ENCODE peak calls at places on chromosome X, in four cellular contexts. One of them, this sample, is unnamed.

GRCh38 chrX:103774070-103774642 is 2.5 kb upstream of the PLP1 start:
- DNase-seq in transverse colon: no peak
- DNase-seq in suprapubic skin: no peak
- DNase-seq in mesothelial cell of epicardium: no peak
- DNase-seq in this sample: no peak

GRCh38 chrX:43279341-43279808 is 376.7 kb upstream of the MAOA start:
- DNase-seq in transverse colon: no peak
- DNase-seq in suprapubic skin: no peak
- DNase-seq in mesothelial cell of epicardium: no peak
- DNase-seq in this sample: no peak

GRCh38 chrX:32749075-32749474 is 462.3 kb downstream of the DMD start:
- DNase-seq in transverse colon: no peak
- DNase-seq in suprapubic skin: no peak
- DNase-seq in mesothelial cell of epicardium: no peak
- DNase-seq in this sample: no peak

GRCh38 chrX:6149231-6149870 is 79.3 kb downstream of the NLGN4X start:
- DNase-seq in transverse colon: no peak
- DNase-seq in suprapubic skin: no peak
- DNase-seq in mesothelial cell of epicardium: no peak
- DNase-seq in this sample: no peak

GRCh38 chrX:7086384-7086783 is 61.1 kb upstream of the STS start:
- DNase-seq in transverse colon: no peak
- DNase-seq in suprapubic skin: no peak
- DNase-seq in mesothelial cell of epicardium: no peak
- DNase-seq in this sample: no peak

GRCh38 chrX:134396174-134396573 is 63.8 kb upstream of the HPRT1 start:
- DNase-seq in transverse colon: no peak
- DNase-seq in suprapubic skin: no peak
- DNase-seq in mesothelial cell of epicardium: no peak
- DNase-seq in this sample: no peak

GRCh38 chrX:7546551-7547080 is 296.4 kb upstream of the VCX start:
- DNase-seq in transverse colon: no peak
- DNase-seq in suprapubic skin: no peak
- DNase-seq in mesothelial cell of epicardium: no peak
- DNase-seq in this sample: no peak

GRCh38 chrX:88170528-88170927 is 576.5 kb upstream of the CPXCR1 start:
- DNase-seq in transverse colon: no peak
- DNase-seq in suprapubic skin: no peak
- DNase-seq in mesothelial cell of epicardium: no peak
- DNase-seq in this sample: no peak

GRCh38 chrX:11725631-11726442 is 32.2 kb upstream of the MSL3 start:
- DNase-seq in transverse colon: no peak
- DNase-seq in suprapubic skin: no peak
- DNase-seq in mesothelial cell of epicardium: no peak
- DNase-seq in this sample: no peak

GRCh38 chrX:11728556-11728955 is 29.5 kb upstream of the MSL3 start:
- DNase-seq in transverse colon: no peak
- DNase-seq in suprapubic skin: no peak
- DNase-seq in mesothelial cell of epicardium: no peak
- DNase-seq in this sample: no peak

GRCh38 chrX:11722304-11722703 is 35.7 kb upstream of the MSL3 start:
- DNase-seq in transverse colon: no peak
- DNase-seq in suprapubic skin: no peak
- DNase-seq in mesothelial cell of epicardium: no peak
- DNase-seq in this sample: no peak

DNA sequence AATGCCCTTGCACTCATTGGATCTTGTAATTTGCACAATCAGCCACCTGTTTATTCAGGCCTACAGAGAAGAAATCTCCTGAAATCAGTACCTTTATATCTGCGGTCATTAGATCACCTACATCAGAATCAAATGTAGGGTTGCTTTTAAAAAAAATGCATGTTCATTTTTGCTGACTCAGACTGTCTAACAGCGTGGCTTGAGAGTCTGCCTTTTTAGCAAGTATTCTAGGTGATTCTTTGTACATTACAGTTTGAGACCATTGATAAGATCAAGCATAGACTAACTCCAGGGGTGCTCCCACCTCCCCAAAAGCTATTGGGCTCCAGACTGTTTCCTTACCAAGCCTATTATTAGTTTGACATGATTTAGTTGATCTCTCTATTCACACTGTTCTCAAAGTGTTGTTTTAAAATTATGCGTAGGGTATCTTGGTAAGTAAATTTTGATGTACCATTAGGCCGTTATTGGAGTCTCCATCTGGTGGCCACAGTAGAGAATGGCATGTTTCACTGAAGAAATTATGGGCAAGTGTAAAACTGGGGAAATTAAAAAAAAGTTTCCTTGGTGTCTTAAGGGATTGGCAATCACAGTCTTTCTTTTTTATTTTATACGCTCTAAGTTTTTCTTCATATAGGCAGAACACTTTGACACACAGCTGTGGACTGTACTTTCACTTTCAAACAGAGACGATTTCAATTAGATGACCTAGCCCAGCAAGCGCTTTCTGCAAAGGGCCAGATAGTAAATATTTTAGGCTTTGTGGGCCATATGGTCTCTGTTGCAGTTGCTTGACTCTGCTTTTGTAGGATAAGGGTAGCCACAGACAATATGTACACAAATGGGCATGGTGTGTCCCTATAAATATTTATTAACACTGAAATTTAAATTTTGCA is 33.7 kb upstream of the MSL3 start:
- DNase-seq in transverse colon: no peak
- DNase-seq in suprapubic skin: no peak
- DNase-seq in mesothelial cell of epicardium: no peak
- DNase-seq in this sample: no peak
- TF ChIP-seq CTCF in transverse colon: peak; percentile 56
- TF ChIP-seq CTCF in suprapubic skin: peak; percentile 50
- TF ChIP-seq CTCF in mesothelial cell of epicardium: peak; percentile 81
- TF ChIP-seq CTCF in this sample: peak; percentile 80

GRCh38 chrX:77014655-77015377 is 432.4 kb upstream of the FGF16 start:
- DNase-seq in transverse colon: no peak
- DNase-seq in suprapubic skin: no peak
- DNase-seq in mesothelial cell of epicardium: no peak
- DNase-seq in this sample: no peak
- TF ChIP-seq CTCF in transverse colon: no peak
- TF ChIP-seq CTCF in suprapubic skin: no peak
- TF ChIP-seq CTCF in mesothelial cell of epicardium: no peak
- TF ChIP-seq CTCF in this sample: no peak

GRCh38 chrX:25275159-25275558 is 259.4 kb upstream of the ARX start:
- DNase-seq in transverse colon: no peak
- DNase-seq in suprapubic skin: no peak
- DNase-seq in mesothelial cell of epicardium: no peak
- DNase-seq in this sample: no peak
- TF ChIP-seq CTCF in transverse colon: no peak
- TF ChIP-seq CTCF in suprapubic skin: no peak
- TF ChIP-seq CTCF in mesothelial cell of epicardium: no peak
- TF ChIP-seq CTCF in this sample: no peak

GRCh38 chrX:8820910-8821527 is 19.8 kb upstream of the FAM9A start:
- DNase-seq in transverse colon: no peak
- DNase-seq in suprapubic skin: no peak
- DNase-seq in mesothelial cell of epicardium: no peak
- DNase-seq in this sample: no peak
- TF ChIP-seq CTCF in transverse colon: no peak
- TF ChIP-seq CTCF in suprapubic skin: no peak
- TF ChIP-seq CTCF in mesothelial cell of epicardium: no peak
- TF ChIP-seq CTCF in this sample: peak; percentile 39

GRCh38 chrX:53077207-53078197 is 4.7 kb upstream of the TSPYL2 start:
- DNase-seq in transverse colon: no peak
- DNase-seq in suprapubic skin: peak; percentile 13
- DNase-seq in mesothelial cell of epicardium: no peak
- DNase-seq in this sample: no peak
- TF ChIP-seq CTCF in transverse colon: no peak
- TF ChIP-seq CTCF in suprapubic skin: no peak
- TF ChIP-seq CTCF in mesothelial cell of epicardium: no peak
- TF ChIP-seq CTCF in this sample: no peak

GRCh38 chrX:129843459-129844306 is at the start of gene ZDHHC9:
- DNase-seq in transverse colon: peak; percentile 90
- DNase-seq in suprapubic skin: peak; percentile 94
- DNase-seq in mesothelial cell of epicardium: peak; percentile 80
- DNase-seq in this sample: peak; percentile 87
- TF ChIP-seq CTCF in transverse colon: no peak
- TF ChIP-seq CTCF in suprapubic skin: no peak
- TF ChIP-seq CTCF in mesothelial cell of epicardium: no peak
- TF ChIP-seq CTCF in this sample: no peak

GRCh38 chrX:49175875-49176274 is 4.2 kb downstream of the PLP2 start:
- DNase-seq in transverse colon: no peak
- DNase-seq in suprapubic skin: no peak
- DNase-seq in mesothelial cell of epicardium: no peak
- DNase-seq in this sample: no peak

GRCh38 chrX:49178537-49178936 is 6.8 kb downstream of the PLP2 start:
- DNase-seq in transverse colon: no peak
- DNase-seq in suprapubic skin: peak; percentile 27
- DNase-seq in mesothelial cell of epicardium: no peak
- DNase-seq in this sample: no peak

GRCh38 chrX:49176421-49177326 is 5.0 kb downstream of the PLP2 start:
- DNase-seq in transverse colon: no peak
- DNase-seq in suprapubic skin: peak; percentile 68
- DNase-seq in mesothelial cell of epicardium: no peak
- DNase-seq in this sample: no peak

GRCh38 chrX:49177873-49178480 is 6.3 kb downstream of the PLP2 start:
- DNase-seq in transverse colon: no peak
- DNase-seq in suprapubic skin: peak; percentile 52
- DNase-seq in mesothelial cell of epicardium: no peak
- DNase-seq in this sample: no peak

DNA sequence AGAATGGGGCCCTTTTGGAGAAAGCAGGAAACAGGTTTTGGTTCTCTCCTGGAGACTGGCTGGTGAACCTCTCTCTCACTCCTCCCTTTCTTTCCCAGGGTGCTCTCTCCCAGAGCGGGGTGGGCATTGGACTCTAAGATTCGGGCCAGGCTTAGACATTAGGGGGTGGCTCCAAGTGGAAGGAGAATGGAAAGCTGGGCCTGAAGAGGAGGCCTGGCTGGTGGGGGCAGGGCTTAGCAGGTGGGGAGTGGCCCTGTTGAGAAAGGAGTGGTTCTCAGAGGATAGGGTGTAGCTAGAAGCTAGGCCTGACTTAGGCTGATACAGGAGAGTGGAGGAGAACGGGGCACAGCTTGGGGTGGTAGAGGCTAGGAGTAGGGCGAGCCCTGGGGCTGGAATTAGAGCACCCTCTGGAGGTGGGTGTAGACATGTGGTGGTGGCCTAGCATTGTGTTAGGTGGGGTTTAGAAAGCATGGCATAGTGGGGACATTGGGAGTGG is 5.7 kb downstream of the PLP2 start:
- DNase-seq in transverse colon: no peak
- DNase-seq in suprapubic skin: no peak
- DNase-seq in mesothelial cell of epicardium: no peak
- DNase-seq in this sample: no peak
- TF ChIP-seq CTCF in transverse colon: no peak
- TF ChIP-seq CTCF in suprapubic skin: no peak
- TF ChIP-seq CTCF in mesothelial cell of epicardium: no peak
- TF ChIP-seq CTCF in this sample: no peak

DNA sequence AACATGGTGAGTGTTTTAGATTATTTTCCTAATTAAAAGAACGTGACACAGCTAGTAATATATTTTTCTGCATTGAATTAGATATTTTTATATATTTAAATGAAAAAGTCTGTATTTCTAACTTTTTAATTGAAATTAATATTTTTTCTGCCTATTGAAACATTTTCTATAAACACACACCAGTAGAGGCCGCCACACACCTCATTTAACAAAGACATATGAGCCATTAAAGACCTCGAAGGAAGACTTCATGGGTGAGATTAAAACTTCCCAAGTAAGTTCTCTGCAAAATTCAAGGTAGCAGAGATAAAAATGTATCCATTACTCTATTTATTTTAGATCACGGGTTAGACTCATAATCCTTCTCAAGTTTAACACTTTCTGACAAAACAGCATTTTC is 8.3 kb downstream of the SLITRK2 start:
- DNase-seq in transverse colon: no peak
- DNase-seq in suprapubic skin: no peak
- DNase-seq in mesothelial cell of epicardium: no peak
- DNase-seq in this sample: no peak
- TF ChIP-seq CTCF in transverse colon: no peak
- TF ChIP-seq CTCF in suprapubic skin: no peak
- TF ChIP-seq CTCF in mesothelial cell of epicardium: peak; percentile 51
- TF ChIP-seq CTCF in this sample: peak; percentile 72

DNA sequence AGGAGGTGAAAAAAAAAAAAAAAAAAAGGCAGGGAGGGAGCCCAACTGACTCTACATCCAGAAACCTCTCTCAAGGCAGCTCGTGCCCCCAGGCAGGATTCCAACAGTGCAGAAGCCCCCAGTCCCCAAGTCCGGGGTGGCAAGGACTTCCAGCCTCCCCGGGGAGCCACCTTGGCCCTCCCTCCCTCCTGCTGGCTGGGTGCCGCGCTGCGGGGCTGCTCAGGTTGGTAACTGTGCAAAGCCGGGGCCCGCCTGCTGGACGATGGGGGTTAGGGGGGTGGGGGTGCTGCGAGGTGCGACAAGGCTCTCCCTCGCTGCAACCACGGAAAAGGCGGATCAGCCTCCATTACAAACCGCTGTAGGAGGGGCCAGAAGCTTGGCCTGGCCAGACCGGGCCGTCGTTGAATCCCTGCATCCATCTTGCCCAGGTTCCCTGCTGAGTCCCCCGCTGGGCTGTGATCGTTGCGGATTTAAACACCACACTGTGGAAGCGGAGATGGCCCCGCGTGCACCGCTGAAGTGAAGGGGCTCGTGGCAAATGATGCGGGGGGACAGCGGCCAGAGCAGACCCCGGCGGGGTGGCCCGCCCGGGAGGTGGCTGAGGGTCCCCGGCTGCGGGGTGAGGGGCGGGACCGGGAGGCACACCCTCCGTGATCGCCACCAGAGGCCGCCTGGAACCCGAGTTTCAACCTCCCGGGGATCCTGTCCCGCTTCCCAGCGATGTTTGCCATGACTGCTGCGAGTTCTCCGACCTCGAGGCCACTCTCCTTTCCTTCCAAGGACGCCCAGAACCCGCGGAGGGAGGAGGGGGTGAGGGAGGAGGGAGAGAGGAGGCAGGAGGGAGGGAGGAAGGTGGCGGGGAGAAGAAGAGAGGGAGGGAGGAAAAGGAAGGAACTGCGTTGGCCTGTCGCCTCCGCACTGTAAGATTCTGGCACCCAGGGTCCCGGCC is 58.0 kb upstream of the DDX3X start:
- DNase-seq in transverse colon: peak; percentile 62
- DNase-seq in suprapubic skin: peak; percentile 71
- DNase-seq in mesothelial cell of epicardium: peak; percentile 38
- DNase-seq in this sample: peak; percentile 74
- TF ChIP-seq CTCF in transverse colon: peak; percentile 14
- TF ChIP-seq CTCF in suprapubic skin: peak; percentile 16
- TF ChIP-seq CTCF in mesothelial cell of epicardium: no peak
- TF ChIP-seq CTCF in this sample: peak; percentile 66

GRCh38 chrX:106220177-106220576 is 52.1 kb downstream of the PWWP3B start:
- DNase-seq in transverse colon: no peak
- DNase-seq in suprapubic skin: no peak
- DNase-seq in mesothelial cell of epicardium: no peak
- DNase-seq in this sample: no peak
- TF ChIP-seq CTCF in transverse colon: no peak
- TF ChIP-seq CTCF in suprapubic skin: no peak
- TF ChIP-seq CTCF in mesothelial cell of epicardium: no peak
- TF ChIP-seq CTCF in this sample: peak; percentile 54

This sample was measured in type B pancreatic cell.